ENCODE peak calls at places on chromosome 15, in six cellular contexts. One of them, this sample, is unnamed.

GRCh38 chr15:67906382-67906781 is 66.5 kb upstream of the RNU6-1 start:
- DNase-seq in colonic mucosa: no peak
- DNase-seq in amniotic stem cell: no peak
- DNase-seq in endothelial cell: no peak
- DNase-seq in sigmoid colon: no peak
- DNase-seq in stimulated activated naive B cell treated with anti-CD40 and anti-IgM and Interleukin-4, amounts not matched to agents 10 μg/mL and 1 μg/mL and 100 μg/mL, for 72 hours: no peak
- DNase-seq in this sample: no peak

GRCh38 chr15:90046289-90046688 is 45.2 kb downstream of the ZNF710 start:
- DNase-seq in stimulated activated naive B cell treated with anti-CD40 and anti-IgM and Interleukin-4, amounts not matched to agents 10 μg/mL and 1 μg/mL and 100 μg/mL, for 72 hours: no peak
- DNase-seq in sigmoid colon: no peak
- DNase-seq in amniotic stem cell: no peak
- DNase-seq in endothelial cell: no peak
- DNase-seq in colonic mucosa: no peak
- DNase-seq in this sample: no peak

GRCh38 chr15:92904832-92905640 is 4.9 kb downstream of the CHD2 start:
- DNase-seq in amniotic stem cell: no peak
- DNase-seq in sigmoid colon: no peak
- DNase-seq in colonic mucosa: peak; percentile 36
- DNase-seq in stimulated activated naive B cell treated with anti-CD40 and anti-IgM and Interleukin-4, amounts not matched to agents 10 μg/mL and 1 μg/mL and 100 μg/mL, for 72 hours: no peak
- DNase-seq in endothelial cell: no peak
- DNase-seq in this sample: no peak

GRCh38 chr15:96678386-96678785 is 347.9 kb downstream of the NR2F2 start:
- DNase-seq in colonic mucosa: no peak
- DNase-seq in endothelial cell: no peak
- DNase-seq in stimulated activated naive B cell treated with anti-CD40 and anti-IgM and Interleukin-4, amounts not matched to agents 10 μg/mL and 1 μg/mL and 100 μg/mL, for 72 hours: no peak
- DNase-seq in amniotic stem cell: no peak
- DNase-seq in sigmoid colon: no peak
- DNase-seq in this sample: no peak

GRCh38 chr15:76711351-76711827 is 193.8 kb downstream of the SCAPER start:
- DNase-seq in stimulated activated naive B cell treated with anti-CD40 and anti-IgM and Interleukin-4, amounts not matched to agents 10 μg/mL and 1 μg/mL and 100 μg/mL, for 72 hours: no peak
- DNase-seq in amniotic stem cell: no peak
- DNase-seq in endothelial cell: no peak
- DNase-seq in sigmoid colon: no peak
- DNase-seq in colonic mucosa: no peak
- DNase-seq in this sample: no peak

GRCh38 chr15:37136666-37137065 is 36.3 kb upstream of the MEIS2 start:
- DNase-seq in sigmoid colon: no peak
- DNase-seq in colonic mucosa: no peak
- DNase-seq in endothelial cell: no peak
- DNase-seq in amniotic stem cell: no peak
- DNase-seq in stimulated activated naive B cell treated with anti-CD40 and anti-IgM and Interleukin-4, amounts not matched to agents 10 μg/mL and 1 μg/mL and 100 μg/mL, for 72 hours: no peak
- DNase-seq in this sample: no peak

GRCh38 chr15:97547381-97547780 is 413.1 kb upstream of the ARRDC4 start:
- DNase-seq in stimulated activated naive B cell treated with anti-CD40 and anti-IgM and Interleukin-4, amounts not matched to agents 10 μg/mL and 1 μg/mL and 100 μg/mL, for 72 hours: no peak
- DNase-seq in colonic mucosa: no peak
- DNase-seq in amniotic stem cell: no peak
- DNase-seq in endothelial cell: no peak
- DNase-seq in sigmoid colon: no peak
- DNase-seq in this sample: no peak

GRCh38 chr15:57895291-57895690 is 170.2 kb downstream of the ALDH1A2 start:
- DNase-seq in stimulated activated naive B cell treated with anti-CD40 and anti-IgM and Interleukin-4, amounts not matched to agents 10 μg/mL and 1 μg/mL and 100 μg/mL, for 72 hours: no peak
- DNase-seq in sigmoid colon: no peak
- DNase-seq in amniotic stem cell: no peak
- DNase-seq in colonic mucosa: no peak
- DNase-seq in endothelial cell: no peak
- DNase-seq in this sample: no peak

GRCh38 chr15:74655424-74655823 is 39.8 kb downstream of the CLK3 start:
- DNase-seq in endothelial cell: no peak
- DNase-seq in sigmoid colon: no peak
- DNase-seq in stimulated activated naive B cell treated with anti-CD40 and anti-IgM and Interleukin-4, amounts not matched to agents 10 μg/mL and 1 μg/mL and 100 μg/mL, for 72 hours: no peak
- DNase-seq in colonic mucosa: no peak
- DNase-seq in amniotic stem cell: no peak
- DNase-seq in this sample: no peak

GRCh38 chr15:62066663-62067447 is at the start of gene C2CD4A:
- DNase-seq in colonic mucosa: peak; percentile 91
- DNase-seq in endothelial cell: peak; percentile 76
- DNase-seq in stimulated activated naive B cell treated with anti-CD40 and anti-IgM and Interleukin-4, amounts not matched to agents 10 μg/mL and 1 μg/mL and 100 μg/mL, for 72 hours: peak; percentile 41
- DNase-seq in sigmoid colon: peak; percentile 79
- DNase-seq in amniotic stem cell: peak; percentile 47
- DNase-seq in this sample: peak; percentile 84

GRCh38 chr15:89112341-89112971 is 24.2 kb downstream of the ABHD2 start:
- DNase-seq in stimulated activated naive B cell treated with anti-CD40 and anti-IgM and Interleukin-4, amounts not matched to agents 10 μg/mL and 1 μg/mL and 100 μg/mL, for 72 hours: no peak
- DNase-seq in amniotic stem cell: no peak
- DNase-seq in endothelial cell: no peak
- DNase-seq in colonic mucosa: peak; percentile 79
- DNase-seq in sigmoid colon: peak; percentile 65
- DNase-seq in this sample: no peak

GRCh38 chr15:27220199-27220598 is 249.2 kb downstream of the GABRG3 start:
- DNase-seq in amniotic stem cell: no peak
- DNase-seq in colonic mucosa: no peak
- DNase-seq in endothelial cell: no peak
- DNase-seq in stimulated activated naive B cell treated with anti-CD40 and anti-IgM and Interleukin-4, amounts not matched to agents 10 μg/mL and 1 μg/mL and 100 μg/mL, for 72 hours: no peak
- DNase-seq in sigmoid colon: no peak
- DNase-seq in this sample: no peak

This sample was measured in ecto neural progenitor cell.